ENCODE peak calls at places on chromosome 2, in five cellular contexts. G is heart left ventricle; Q is CD8-positive, alpha-beta T cell; Z is dorsolateral prefrontal cortex; Y is WERI-Rb-1. R is an unnamed sample.

GRCh38 chr2:235724964-235725603 is 231.2 kb downstream of the AGAP1 start:
- DNase-seq in G (peak), Q (no peak), Z (no peak), Y (no peak), R (peak)

GRCh38 chr2:70019096-70019495 is 57.7 kb upstream of the ASPRV1 start:
- DNase-seq in G (no peak), Q (no peak), Z (no peak), Y (no peak), R (no peak)

GRCh38 chr2:19575618-19576017 is 217.2 kb upstream of the OSR1 start:
- DNase-seq in G (no peak), Q (no peak), Z (no peak), Y (no peak), R (peak)

GRCh38 chr2:52128081-52128480 is 1096.1 kb upstream of the NRXN1 start:
- DNase-seq in G (no peak), Q (no peak), Z (no peak), Y (no peak), R (no peak)

GRCh38 chr2:240956161-240956934 is 42.1 kb upstream of the SNED1 start:
- DNase-seq in G (peak), Q (no peak), Z (peak), Y (peak), R (no peak)

GRCh38 chr2:223457301-223457700 is 144.9 kb downstream of the SCG2 start:
- DNase-seq in G (no peak), Q (no peak), Z (no peak), Y (no peak), R (no peak)

GRCh38 chr2:109285244-109285651 is 156.2 kb downstream of the SH3RF3 start:
- DNase-seq in G (no peak), Q (no peak), Z (no peak), Y (no peak), R (no peak)

GRCh38 chr2:239381709-239382134 is 19.1 kb downstream of the HDAC4 start:
- DNase-seq in G (peak), Q (no peak), Z (peak), Y (no peak), R (no peak)

GRCh38 chr2:219455635-219456034 is 21.0 kb downstream of the SPEG start:
- DNase-seq in G (no peak), Q (no peak), Z (no peak), Y (no peak), R (no peak)

GRCh38 chr2:9230051-9230802 is 23.6 kb downstream of the ASAP2 start:
- DNase-seq in G (peak), Q (no peak), Z (no peak), Y (no peak), R (no peak)

GRCh38 chr2:226703501-226703900 is 96.1 kb downstream of the IRS1 start:
- DNase-seq in G (no peak), Q (no peak), Z (no peak), Y (peak), R (no peak)

GRCh38 chr2:50691518-50691917 is 340.4 kb downstream of the NRXN1 start:
- DNase-seq in G (no peak), Q (no peak), Z (no peak), Y (no peak), R (no peak)

GRCh38 chr2:188721231-188721630 is 252.9 kb upstream of the COL3A1 start:
- DNase-seq in G (no peak), Q (no peak), Z (no peak), Y (no peak), R (peak)

GRCh38 chr2:3692375-3692774 is 11.0 kb upstream of the DCDC2C start:
- DNase-seq in G (no peak), Q (no peak), Z (no peak), Y (peak), R (peak)
- TF ChIP-seq CTCF in G (no peak), Q (no peak), Z (peak), Y (peak), R (peak)

GRCh38 chr2:15364561-15364960 is 196.6 kb downstream of the NBAS start:
- DNase-seq in G (no peak), Q (no peak), Z (no peak), Y (no peak), R (no peak)
- H3K4me3 ChIP-seq in G (no peak), Q (no peak), Z (no peak), Y (no peak), R (no peak)

DNA sequence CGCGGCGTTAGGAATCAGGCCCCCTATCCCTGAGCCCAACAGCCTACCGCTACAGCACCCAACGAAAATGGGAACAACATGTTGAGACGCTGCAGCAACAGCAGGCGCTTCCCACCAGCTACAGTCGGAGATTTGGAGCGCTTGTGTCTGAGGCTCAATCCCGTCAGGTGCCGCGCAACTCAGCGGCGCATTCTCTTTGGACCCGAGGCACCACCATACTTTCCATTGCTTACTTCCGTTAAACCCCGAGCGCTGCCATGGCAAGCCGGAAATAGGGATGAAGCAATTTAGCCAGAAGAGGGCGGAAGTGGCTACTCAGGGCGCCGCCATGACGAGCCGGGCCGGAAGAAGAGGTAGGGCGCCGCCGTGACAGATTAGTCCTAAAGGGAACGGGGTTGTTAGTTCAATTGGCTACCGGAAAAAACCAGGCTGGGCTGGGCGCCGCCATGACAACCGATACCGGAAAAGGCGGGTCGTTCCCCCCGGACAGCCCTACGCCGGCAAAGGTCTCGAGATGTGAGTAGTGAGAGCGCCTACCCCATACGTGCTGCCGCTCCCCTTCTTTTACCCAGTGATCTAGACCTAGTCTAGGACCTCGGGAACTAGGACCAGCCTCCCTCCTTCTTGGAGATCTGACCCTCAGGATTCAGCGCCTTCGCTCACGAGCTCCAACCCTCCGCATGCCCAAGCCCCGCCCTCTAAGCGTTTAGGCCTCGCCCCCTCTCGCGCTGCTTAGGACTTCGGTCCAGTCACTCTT is at the start of gene CHCHD5:
- DNase-seq in G (peak), Q (peak), Z (peak), Y (peak), R (peak)
- TF ChIP-seq CTCF in G (no peak), Q (no peak), Z (peak), Y (peak), R (no peak)

DNA sequence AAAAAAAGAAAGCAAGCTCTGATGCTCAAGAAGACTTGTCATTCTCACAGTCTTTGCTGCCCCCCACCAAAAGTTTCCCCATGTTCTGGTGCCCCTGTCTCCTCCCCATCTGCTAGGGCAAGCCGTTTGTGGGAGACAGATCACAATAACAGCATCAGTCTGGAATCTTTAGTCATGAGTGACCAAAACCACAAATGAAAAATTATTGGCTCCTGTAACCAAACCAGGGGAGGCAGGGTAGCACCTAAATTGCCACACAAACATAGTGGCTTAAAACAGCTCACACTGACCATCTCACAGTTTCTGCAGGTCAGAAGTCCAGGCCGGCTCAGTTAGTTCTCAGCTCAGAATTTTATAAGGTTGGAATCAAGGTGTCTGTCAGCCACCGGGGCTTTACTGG is 9.1 kb upstream of the B3GNT7 start:
- DNase-seq in G (no peak), Q (no peak), Z (no peak), Y (no peak), R (peak)
- H3K4me3 ChIP-seq in G (no peak), Q (no peak), Z (no peak), Y (no peak), R (no peak)

GRCh38 chr2:45237850-45238542 is 228.7 kb upstream of the SIX2 start:
- DNase-seq in G (peak), Q (no peak), Z (no peak), Y (no peak), R (peak)
- TF ChIP-seq CTCF in G (peak), Q (no peak), Z (no peak), Y (no peak), R (peak)

R was measured in fibroblast of pulmonary artery.